ENCODE peak calls at places on chromosomes 16 and 17, in six cellular contexts. One of them, this sample, is unnamed.

GRCh38 chr16:81335669-81336068 is 20.9 kb downstream of the GAN start:
- DNase-seq in cardiac fibroblast: peak
- DNase-seq in choroid plexus epithelial cell: no peak
- DNase-seq in astrocyte: no peak
- DNase-seq in glutamatergic neuron: no peak
- DNase-seq in WERI-Rb-1: no peak
- DNase-seq in this sample: no peak

GRCh38 chr16:82819286-82819685 is 192.5 kb downstream of the CDH13 start:
- DNase-seq in astrocyte: no peak
- DNase-seq in cardiac fibroblast: no peak
- DNase-seq in choroid plexus epithelial cell: no peak
- DNase-seq in WERI-Rb-1: no peak
- DNase-seq in glutamatergic neuron: no peak
- DNase-seq in this sample: no peak

GRCh38 chr17:29163563-29163962 is 16.6 kb downstream of the MYO18A start:
- DNase-seq in cardiac fibroblast: peak
- DNase-seq in glutamatergic neuron: no peak
- DNase-seq in astrocyte: no peak
- DNase-seq in choroid plexus epithelial cell: no peak
- DNase-seq in WERI-Rb-1: no peak
- DNase-seq in this sample: no peak

GRCh38 chr16:48978501-48978900 is 303.1 kb downstream of the CBLN1 start:
- DNase-seq in astrocyte: no peak
- DNase-seq in cardiac fibroblast: no peak
- DNase-seq in choroid plexus epithelial cell: no peak
- DNase-seq in WERI-Rb-1: no peak
- DNase-seq in glutamatergic neuron: no peak
- DNase-seq in this sample: no peak

GRCh38 chr16:52773026-52773425 is 226.1 kb upstream of the TOX3 start:
- DNase-seq in WERI-Rb-1: no peak
- DNase-seq in cardiac fibroblast: no peak
- DNase-seq in choroid plexus epithelial cell: no peak
- DNase-seq in glutamatergic neuron: no peak
- DNase-seq in astrocyte: no peak
- DNase-seq in this sample: no peak

GRCh38 chr16:67917852-67918236 is 13.8 kb downstream of the CTRL start:
- DNase-seq in cardiac fibroblast: peak
- DNase-seq in astrocyte: peak
- DNase-seq in glutamatergic neuron: no peak
- DNase-seq in WERI-Rb-1: no peak
- DNase-seq in choroid plexus epithelial cell: peak
- DNase-seq in this sample: no peak

GRCh38 chr16:67943619-67944503 is at the start of gene LCAT:
- DNase-seq in glutamatergic neuron: no peak
- DNase-seq in WERI-Rb-1: no peak
- DNase-seq in choroid plexus epithelial cell: peak
- DNase-seq in astrocyte: no peak
- DNase-seq in cardiac fibroblast: no peak
- DNase-seq in this sample: no peak

GRCh38 chr17:7997186-7997585 is 5.2 kb upstream of the GUCY2D start:
- DNase-seq in WERI-Rb-1: peak
- DNase-seq in choroid plexus epithelial cell: peak
- DNase-seq in astrocyte: no peak
- DNase-seq in cardiac fibroblast: peak
- DNase-seq in glutamatergic neuron: no peak
- DNase-seq in this sample: no peak

GRCh38 chr17:82917656-82918345 is 78.0 kb upstream of the ZNF750 start:
- DNase-seq in WERI-Rb-1: peak
- DNase-seq in astrocyte: no peak
- DNase-seq in glutamatergic neuron: no peak
- DNase-seq in cardiac fibroblast: peak
- DNase-seq in choroid plexus epithelial cell: peak
- DNase-seq in this sample: no peak

GRCh38 chr16:57536306-57537193 is at the start of gene CCDC102A:
- DNase-seq in choroid plexus epithelial cell: no peak
- DNase-seq in WERI-Rb-1: peak
- DNase-seq in cardiac fibroblast: no peak
- DNase-seq in astrocyte: no peak
- DNase-seq in glutamatergic neuron: peak
- DNase-seq in this sample: peak

GRCh38 chr17:61160789-61161440 is 238.7 kb upstream of the TBX2 start:
- DNase-seq in cardiac fibroblast: no peak
- DNase-seq in choroid plexus epithelial cell: no peak
- DNase-seq in astrocyte: no peak
- DNase-seq in WERI-Rb-1: no peak
- DNase-seq in glutamatergic neuron: no peak
- DNase-seq in this sample: no peak

GRCh38 chr16:57966133-57966805 is 4.7 kb downstream of the CNGB1 start:
- DNase-seq in choroid plexus epithelial cell: peak
- DNase-seq in cardiac fibroblast: peak
- DNase-seq in WERI-Rb-1: no peak
- DNase-seq in astrocyte: peak
- DNase-seq in glutamatergic neuron: no peak
- DNase-seq in this sample: no peak

GRCh38 chr17:82794781-82795505 is 43.1 kb downstream of the TBCD start:
- DNase-seq in cardiac fibroblast: peak
- DNase-seq in glutamatergic neuron: no peak
- DNase-seq in astrocyte: no peak
- DNase-seq in choroid plexus epithelial cell: peak
- DNase-seq in WERI-Rb-1: no peak
- DNase-seq in this sample: no peak

GRCh38 chr17:50689956-50690886 is 17.5 kb downstream of the ANKRD40 start:
- DNase-seq in glutamatergic neuron: peak
- DNase-seq in astrocyte: no peak
- DNase-seq in choroid plexus epithelial cell: no peak
- DNase-seq in WERI-Rb-1: no peak
- DNase-seq in cardiac fibroblast: no peak
- DNase-seq in this sample: no peak

GRCh38 chr17:64406321-64407200 is 15.9 kb upstream of the PECAM1 start:
- DNase-seq in WERI-Rb-1: no peak
- DNase-seq in astrocyte: no peak
- DNase-seq in cardiac fibroblast: peak
- DNase-seq in glutamatergic neuron: no peak
- DNase-seq in choroid plexus epithelial cell: peak
- DNase-seq in this sample: no peak

GRCh38 chr17:59377410-59377809 is 46.0 kb downstream of the YPEL2 start:
- DNase-seq in cardiac fibroblast: peak
- DNase-seq in WERI-Rb-1: peak
- DNase-seq in glutamatergic neuron: no peak
- DNase-seq in astrocyte: peak
- DNase-seq in choroid plexus epithelial cell: peak
- DNase-seq in this sample: no peak

GRCh38 chr16:83143788-83144187 is 517.0 kb downstream of the CDH13 start:
- DNase-seq in choroid plexus epithelial cell: peak
- DNase-seq in astrocyte: peak
- DNase-seq in cardiac fibroblast: peak
- DNase-seq in glutamatergic neuron: no peak
- DNase-seq in WERI-Rb-1: no peak
- DNase-seq in this sample: no peak

GRCh38 chr17:77501101-77501566 is 360.4 kb downstream of the SEC14L1 start:
- DNase-seq in cardiac fibroblast: no peak
- DNase-seq in glutamatergic neuron: peak
- DNase-seq in choroid plexus epithelial cell: peak
- DNase-seq in astrocyte: no peak
- DNase-seq in WERI-Rb-1: peak
- DNase-seq in this sample: no peak

GRCh38 chr17:31535581-31535981 is 144.1 kb downstream of the RAB11FIP4 start:
- DNase-seq in astrocyte: no peak
- DNase-seq in WERI-Rb-1: no peak
- DNase-seq in choroid plexus epithelial cell: no peak
- DNase-seq in glutamatergic neuron: no peak
- DNase-seq in cardiac fibroblast: no peak
- DNase-seq in this sample: no peak

GRCh38 chr17:36614974-36615373 is 13.6 kb downstream of the MRM1 start:
- DNase-seq in astrocyte: no peak
- DNase-seq in choroid plexus epithelial cell: no peak
- DNase-seq in cardiac fibroblast: no peak
- DNase-seq in glutamatergic neuron: no peak
- DNase-seq in WERI-Rb-1: no peak
- DNase-seq in this sample: no peak

GRCh38 chr17:36611345-36612072 is 10.1 kb downstream of the MRM1 start:
- DNase-seq in cardiac fibroblast: peak
- DNase-seq in WERI-Rb-1: no peak
- DNase-seq in glutamatergic neuron: no peak
- DNase-seq in astrocyte: peak
- DNase-seq in choroid plexus epithelial cell: peak
- DNase-seq in this sample: no peak

GRCh38 chr17:36616391-36617029 is 15.1 kb downstream of the MRM1 start:
- DNase-seq in cardiac fibroblast: no peak
- DNase-seq in choroid plexus epithelial cell: no peak
- DNase-seq in astrocyte: no peak
- DNase-seq in glutamatergic neuron: no peak
- DNase-seq in WERI-Rb-1: no peak
- DNase-seq in this sample: no peak

GRCh38 chr17:36612323-36612722 is 10.9 kb downstream of the MRM1 start:
- DNase-seq in choroid plexus epithelial cell: no peak
- DNase-seq in astrocyte: no peak
- DNase-seq in WERI-Rb-1: no peak
- DNase-seq in cardiac fibroblast: no peak
- DNase-seq in glutamatergic neuron: no peak
- DNase-seq in this sample: no peak

GRCh38 chr17:36614081-36614480 is 12.7 kb downstream of the MRM1 start:
- DNase-seq in choroid plexus epithelial cell: no peak
- DNase-seq in cardiac fibroblast: no peak
- DNase-seq in glutamatergic neuron: no peak
- DNase-seq in WERI-Rb-1: no peak
- DNase-seq in astrocyte: no peak
- DNase-seq in this sample: no peak
- TF ChIP-seq CTCF in choroid plexus epithelial cell: no peak
- TF ChIP-seq CTCF in cardiac fibroblast: no peak
- TF ChIP-seq CTCF in glutamatergic neuron: no peak
- TF ChIP-seq CTCF in WERI-Rb-1: no peak
- TF ChIP-seq CTCF in astrocyte: no peak
- TF ChIP-seq CTCF in this sample: no peak

GRCh38 chr16:78060295-78060694 is 37.9 kb downstream of the CLEC3A start:
- DNase-seq in choroid plexus epithelial cell: no peak
- DNase-seq in cardiac fibroblast: no peak
- DNase-seq in WERI-Rb-1: no peak
- DNase-seq in glutamatergic neuron: no peak
- DNase-seq in astrocyte: no peak
- DNase-seq in this sample: no peak
- TF ChIP-seq CTCF in choroid plexus epithelial cell: no peak
- TF ChIP-seq CTCF in cardiac fibroblast: no peak
- TF ChIP-seq CTCF in WERI-Rb-1: no peak
- TF ChIP-seq CTCF in glutamatergic neuron: no peak
- TF ChIP-seq CTCF in astrocyte: no peak
- TF ChIP-seq CTCF in this sample: no peak

DNA sequence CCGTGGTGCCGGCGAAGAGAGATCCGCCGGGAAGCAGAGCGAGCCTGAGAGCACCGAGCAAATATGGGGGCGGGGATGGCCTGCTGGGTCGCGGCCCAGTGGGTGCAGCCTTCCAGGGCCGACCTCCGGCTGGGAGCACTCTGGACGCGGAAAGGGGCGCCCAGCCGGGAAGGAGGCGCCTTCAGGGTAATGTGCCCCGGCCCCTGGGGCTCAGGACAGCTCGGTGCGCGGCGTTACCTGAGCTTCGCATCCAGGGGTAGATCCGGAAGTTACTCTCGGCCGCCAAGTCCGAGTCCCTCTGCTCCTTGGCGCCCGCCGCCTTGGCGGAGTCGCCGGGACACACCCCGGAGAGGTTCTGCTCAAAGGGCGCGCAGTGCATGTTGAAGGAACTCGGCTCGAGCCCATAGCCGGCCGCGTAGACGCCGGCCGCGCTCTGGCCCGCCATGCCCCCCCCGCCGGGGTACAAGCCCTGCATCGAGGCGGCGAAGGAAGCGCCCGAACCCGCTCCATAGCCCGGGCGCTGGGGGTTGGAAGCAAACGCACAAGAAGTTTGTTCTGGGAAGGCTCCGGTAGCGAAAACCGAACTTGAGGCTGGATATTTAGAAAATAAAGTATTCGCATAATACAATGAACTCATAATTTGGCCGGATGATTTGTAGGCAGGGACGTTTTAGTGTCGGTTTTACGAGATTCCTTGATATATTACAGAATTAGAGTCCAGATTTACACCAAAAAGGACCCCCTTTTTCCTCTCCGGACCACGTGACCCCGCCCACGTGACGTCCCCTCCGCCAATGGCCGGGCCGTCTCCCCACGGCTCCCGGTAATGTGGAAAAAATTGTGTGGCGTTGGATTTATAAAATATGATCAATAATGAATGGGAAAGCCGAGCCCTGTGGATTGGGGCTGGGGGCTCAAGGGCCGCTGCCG is at the start of gene HOXB7:
- DNase-seq in astrocyte: no peak
- DNase-seq in cardiac fibroblast: no peak
- DNase-seq in WERI-Rb-1: peak
- DNase-seq in glutamatergic neuron: peak
- DNase-seq in choroid plexus epithelial cell: no peak
- DNase-seq in this sample: peak
- TF ChIP-seq CTCF in astrocyte: no peak
- TF ChIP-seq CTCF in cardiac fibroblast: no peak
- TF ChIP-seq CTCF in WERI-Rb-1: no peak
- TF ChIP-seq CTCF in glutamatergic neuron: no peak
- TF ChIP-seq CTCF in choroid plexus epithelial cell: no peak
- TF ChIP-seq CTCF in this sample: no peak

GRCh38 chr16:13427943-13428342 is 492.0 kb upstream of the ERCC4 start:
- DNase-seq in astrocyte: no peak
- DNase-seq in glutamatergic neuron: no peak
- DNase-seq in WERI-Rb-1: no peak
- DNase-seq in cardiac fibroblast: no peak
- DNase-seq in choroid plexus epithelial cell: no peak
- DNase-seq in this sample: no peak

GRCh38 chr16:13425840-13426239 is 494.1 kb upstream of the ERCC4 start:
- DNase-seq in glutamatergic neuron: no peak
- DNase-seq in cardiac fibroblast: no peak
- DNase-seq in WERI-Rb-1: no peak
- DNase-seq in choroid plexus epithelial cell: no peak
- DNase-seq in astrocyte: no peak
- DNase-seq in this sample: no peak

GRCh38 chr16:13429411-13429810 is 490.5 kb upstream of the ERCC4 start:
- DNase-seq in astrocyte: peak
- DNase-seq in WERI-Rb-1: no peak
- DNase-seq in choroid plexus epithelial cell: no peak
- DNase-seq in cardiac fibroblast: no peak
- DNase-seq in glutamatergic neuron: no peak
- DNase-seq in this sample: no peak

GRCh38 chr16:13426736-13427135 is 493.2 kb upstream of the ERCC4 start:
- DNase-seq in cardiac fibroblast: no peak
- DNase-seq in choroid plexus epithelial cell: no peak
- DNase-seq in glutamatergic neuron: no peak
- DNase-seq in WERI-Rb-1: no peak
- DNase-seq in astrocyte: no peak
- DNase-seq in this sample: no peak

GRCh38 chr16:13426279-13426678 is 493.7 kb upstream of the ERCC4 start:
- DNase-seq in cardiac fibroblast: no peak
- DNase-seq in glutamatergic neuron: no peak
- DNase-seq in astrocyte: no peak
- DNase-seq in choroid plexus epithelial cell: no peak
- DNase-seq in WERI-Rb-1: peak
- DNase-seq in this sample: no peak
- TF ChIP-seq CTCF in cardiac fibroblast: no peak
- TF ChIP-seq CTCF in glutamatergic neuron: no peak
- TF ChIP-seq CTCF in astrocyte: no peak
- TF ChIP-seq CTCF in choroid plexus epithelial cell: no peak
- TF ChIP-seq CTCF in WERI-Rb-1: peak
- TF ChIP-seq CTCF in this sample: no peak

GRCh38 chr17:70896843-70897242 is 727.5 kb downstream of the KCNJ2 start:
- DNase-seq in glutamatergic neuron: no peak
- DNase-seq in WERI-Rb-1: no peak
- DNase-seq in choroid plexus epithelial cell: no peak
- DNase-seq in astrocyte: no peak
- DNase-seq in cardiac fibroblast: peak
- DNase-seq in this sample: no peak
- TF ChIP-seq CTCF in glutamatergic neuron: no peak
- TF ChIP-seq CTCF in WERI-Rb-1: no peak
- TF ChIP-seq CTCF in choroid plexus epithelial cell: peak
- TF ChIP-seq CTCF in astrocyte: no peak
- TF ChIP-seq CTCF in cardiac fibroblast: peak
- TF ChIP-seq CTCF in this sample: no peak

GRCh38 chr16:62225675-62226074 is 189.4 kb upstream of the CDH8 start:
- DNase-seq in choroid plexus epithelial cell: peak
- DNase-seq in astrocyte: peak
- DNase-seq in cardiac fibroblast: peak
- DNase-seq in WERI-Rb-1: peak
- DNase-seq in glutamatergic neuron: peak
- DNase-seq in this sample: no peak
- TF ChIP-seq CTCF in choroid plexus epithelial cell: no peak
- TF ChIP-seq CTCF in astrocyte: peak
- TF ChIP-seq CTCF in cardiac fibroblast: peak
- TF ChIP-seq CTCF in WERI-Rb-1: peak
- TF ChIP-seq CTCF in glutamatergic neuron: peak
- TF ChIP-seq CTCF in this sample: no peak